ENCODE peak calls at places on chromosomes 11 and 22, in ten cellular contexts. P is AG09309, L is left lobe of liver, R is ELF-1, K is left colon, H is small intestine, B is anterior cingulate cortex, X is DMS153, F is aorta, Y is omental fat pad. U is an unnamed sample.

GRCh38 chr11:113567867-113568266 is 92.7 kb upstream of the DRD2 start:
- DNase-seq in P (no peak), L (no peak), R (no peak), K (no peak), H (no peak), B (no peak), X (no peak), F (no peak), Y (no peak), U (no peak)

GRCh38 chr11:129323896-129324522 is 51.6 kb upstream of the BARX2 start:
- DNase-seq in P (peak), L (peak), R (no peak), K (peak), H (no peak), B (no peak), X (peak), F (peak), Y (no peak), U (peak)

GRCh38 chr11:76629853-76630599 is 40.5 kb downstream of the LRRC32 start:
- DNase-seq in P (no peak), L (peak), R (peak), K (peak), H (no peak), B (no peak), X (no peak), F (peak), Y (no peak), U (no peak)

GRCh38 chr22:28181332-28181731 is 262.3 kb upstream of the PITPNB start:
- DNase-seq in P (peak), L (no peak), R (no peak), K (no peak), H (peak), B (no peak), X (no peak), F (no peak), Y (no peak), U (no peak)

GRCh38 chr11:126547161-126547560 is 191.7 kb downstream of the ST3GAL4 start:
- DNase-seq in P (peak), L (no peak), R (no peak), K (no peak), H (no peak), B (no peak), X (no peak), F (no peak), Y (no peak), U (no peak)

GRCh38 chr11:118128310-118128709 is 24.3 kb downstream of the SCN4B start:
- DNase-seq in P (no peak), L (no peak), R (no peak), K (no peak), H (no peak), B (no peak), X (no peak), F (no peak), Y (no peak), U (no peak)

GRCh38 chr22:40209945-40210485 is 32.3 kb downstream of the TNRC6B start:
- DNase-seq in P (no peak), L (peak), R (no peak), K (no peak), H (no peak), B (no peak), X (no peak), F (no peak), Y (no peak), U (no peak)

GRCh38 chr11:13668957-13669521 is 571 bp downstream of the FAR1 start:
- DNase-seq in P (no peak), L (no peak), R (peak), K (peak), H (peak), B (peak), X (peak), F (peak), Y (no peak), U (no peak)

GRCh38 chr11:69135420-69136363 is 20.0 kb upstream of the SMIM38 start:
- DNase-seq in P (no peak), L (no peak), R (no peak), K (no peak), H (no peak), B (no peak), X (no peak), F (no peak), Y (no peak), U (no peak)

GRCh38 chr11:73576226-73576625 is 21.7 kb downstream of the FAM168A start:
- DNase-seq in P (no peak), L (no peak), R (no peak), K (no peak), H (no peak), B (no peak), X (no peak), F (no peak), Y (no peak), U (no peak)

GRCh38 chr11:206516-207212 is 535 bp downstream of the BET1L start:
- DNase-seq in P (no peak), L (no peak), R (no peak), K (peak), H (peak), B (no peak), X (no peak), F (peak), Y (no peak), U (peak)

GRCh38 chr11:6755303-6755952 is 16.3 kb downstream of the OR2AG2 start:
- DNase-seq in P (no peak), L (no peak), R (peak), K (no peak), H (peak), B (no peak), X (no peak), F (no peak), Y (no peak), U (no peak)

GRCh38 chr11:132050577-132051180 is 680.3 kb downstream of the NTM start:
- DNase-seq in P (no peak), L (no peak), R (no peak), K (no peak), H (no peak), B (no peak), X (no peak), F (no peak), Y (no peak), U (no peak)

GRCh38 chr11:129960216-129961214 is 42.1 kb downstream of the PRDM10 start:
- DNase-seq in P (peak), L (no peak), R (no peak), K (no peak), H (peak), B (no peak), X (no peak), F (no peak), Y (no peak), U (no peak)

GRCh38 chr22:34334893-34335292 is 414.6 kb upstream of the LARGE1 start:
- DNase-seq in P (no peak), L (no peak), R (no peak), K (no peak), H (no peak), B (no peak), X (no peak), F (no peak), Y (no peak), U (no peak)

GRCh38 chr22:17842386-17842785 is 68.1 kb upstream of the BID start:
- DNase-seq in P (no peak), L (peak), R (no peak), K (no peak), H (peak), B (no peak), X (no peak), F (no peak), Y (no peak), U (no peak)

GRCh38 chr22:38431266-38432010 is 23.6 kb downstream of the KCNJ4 start:
- DNase-seq in P (no peak), L (no peak), R (no peak), K (no peak), H (no peak), B (no peak), X (no peak), F (no peak), Y (no peak), U (no peak)

GRCh38 chr22:47928626-47929025 is 1166.2 kb downstream of the TBC1D22A start:
- DNase-seq in P (no peak), L (no peak), R (no peak), K (no peak), H (no peak), B (no peak), X (no peak), F (no peak), Y (no peak), U (no peak)

GRCh38 chr11:42232655-42233054 is 773.2 kb upstream of the LRRC4C start:
- DNase-seq in P (no peak), L (no peak), R (no peak), K (no peak), H (no peak), B (no peak), X (no peak), F (no peak), Y (no peak), U (no peak)

GRCh38 chr11:12219732-12220131 is 109.3 kb downstream of the MICAL2 start:
- DNase-seq in P (no peak), L (no peak), R (no peak), K (no peak), H (no peak), B (no peak), X (no peak), F (no peak), Y (no peak), U (no peak)

GRCh38 chr11:118051611-118052461 is 25.0 kb upstream of the TMPRSS4 start:
- DNase-seq in P (no peak), L (peak), R (no peak), K (no peak), H (peak), B (no peak), X (no peak), F (no peak), Y (no peak), U (peak)

GRCh38 chr11:114322934-114323333 is 26.7 kb downstream of the NNMT start:
- DNase-seq in P (no peak), L (no peak), R (no peak), K (no peak), H (no peak), B (no peak), X (no peak), F (no peak), Y (no peak), U (no peak)

GRCh38 chr11:43399983-43400630 is 41.4 kb downstream of the TTC17 start:
- DNase-seq in P (no peak), L (no peak), R (no peak), K (no peak), H (no peak), B (no peak), X (no peak), F (no peak), Y (no peak), U (no peak)

U was measured in type B pancreatic cell.